ENCODE peak calls at places on chromosomes 3 and 15, in seven cellular contexts. One of them, this sample, is unnamed.

GRCh38 chr3:124759666-124760401 is 29.6 kb downstream of the UMPS start:
- DNase-seq in endodermal cell: peak
- DNase-seq in fibroblast of the aortic adventitia: no peak
- DNase-seq in foreskin fibroblast: no peak
- DNase-seq in cardiac fibroblast: no peak
- DNase-seq in GM12864: no peak
- DNase-seq in tibial nerve: no peak
- DNase-seq in this sample: no peak

GRCh38 chr15:62218841-62219240 is 53.8 kb upstream of the C2CD4B start:
- DNase-seq in foreskin fibroblast: no peak
- DNase-seq in fibroblast of the aortic adventitia: no peak
- DNase-seq in GM12864: no peak
- DNase-seq in tibial nerve: no peak
- DNase-seq in endodermal cell: no peak
- DNase-seq in cardiac fibroblast: no peak
- DNase-seq in this sample: no peak

GRCh38 chr3:186425788-186426730 is 64.0 kb upstream of the DGKG start:
- DNase-seq in endodermal cell: peak
- DNase-seq in GM12864: no peak
- DNase-seq in cardiac fibroblast: peak
- DNase-seq in fibroblast of the aortic adventitia: peak
- DNase-seq in tibial nerve: peak
- DNase-seq in foreskin fibroblast: peak
- DNase-seq in this sample: peak

GRCh38 chr3:197154-197855 is 742 bp downstream of the CHL1 start:
- DNase-seq in GM12864: no peak
- DNase-seq in foreskin fibroblast: no peak
- DNase-seq in fibroblast of the aortic adventitia: no peak
- DNase-seq in cardiac fibroblast: no peak
- DNase-seq in endodermal cell: peak
- DNase-seq in tibial nerve: no peak
- DNase-seq in this sample: no peak

GRCh38 chr3:94032187-94032586 is 3.8 kb upstream of the STX19 start:
- DNase-seq in GM12864: no peak
- DNase-seq in cardiac fibroblast: no peak
- DNase-seq in endodermal cell: no peak
- DNase-seq in foreskin fibroblast: no peak
- DNase-seq in fibroblast of the aortic adventitia: peak
- DNase-seq in tibial nerve: no peak
- DNase-seq in this sample: no peak

GRCh38 chr3:53729130-53729529 is 117.1 kb downstream of the CHDH start:
- DNase-seq in tibial nerve: no peak
- DNase-seq in foreskin fibroblast: no peak
- DNase-seq in endodermal cell: no peak
- DNase-seq in GM12864: no peak
- DNase-seq in fibroblast of the aortic adventitia: no peak
- DNase-seq in cardiac fibroblast: no peak
- DNase-seq in this sample: peak

GRCh38 chr3:16309558-16309957 is 44.5 kb downstream of the OXNAD1 start:
- DNase-seq in endodermal cell: no peak
- DNase-seq in fibroblast of the aortic adventitia: peak
- DNase-seq in GM12864: no peak
- DNase-seq in tibial nerve: no peak
- DNase-seq in foreskin fibroblast: peak
- DNase-seq in cardiac fibroblast: peak
- DNase-seq in this sample: no peak

GRCh38 chr3:171511450-171511849 is 51.2 kb upstream of the TNIK start:
- DNase-seq in cardiac fibroblast: no peak
- DNase-seq in tibial nerve: no peak
- DNase-seq in endodermal cell: no peak
- DNase-seq in fibroblast of the aortic adventitia: no peak
- DNase-seq in GM12864: no peak
- DNase-seq in foreskin fibroblast: no peak
- DNase-seq in this sample: no peak

GRCh38 chr15:31393441-31394091 is 66.9 kb downstream of the KLF13 start:
- DNase-seq in foreskin fibroblast: no peak
- DNase-seq in endodermal cell: peak
- DNase-seq in GM12864: no peak
- DNase-seq in cardiac fibroblast: no peak
- DNase-seq in tibial nerve: peak
- DNase-seq in fibroblast of the aortic adventitia: no peak
- DNase-seq in this sample: no peak

GRCh38 chr3:124168271-124168670 is 176.3 kb upstream of the ROPN1 start:
- DNase-seq in tibial nerve: no peak
- DNase-seq in endodermal cell: no peak
- DNase-seq in fibroblast of the aortic adventitia: peak
- DNase-seq in cardiac fibroblast: peak
- DNase-seq in foreskin fibroblast: no peak
- DNase-seq in GM12864: no peak
- DNase-seq in this sample: no peak

GRCh38 chr15:55574096-55574495 is 14.0 kb downstream of the PYGO1 start:
- DNase-seq in GM12864: no peak
- DNase-seq in foreskin fibroblast: no peak
- DNase-seq in endodermal cell: no peak
- DNase-seq in cardiac fibroblast: peak
- DNase-seq in tibial nerve: no peak
- DNase-seq in fibroblast of the aortic adventitia: no peak
- DNase-seq in this sample: peak

GRCh38 chr3:151210676-151211381 is 7.8 kb upstream of the GPR171 start:
- DNase-seq in fibroblast of the aortic adventitia: peak
- DNase-seq in endodermal cell: no peak
- DNase-seq in cardiac fibroblast: peak
- DNase-seq in GM12864: no peak
- DNase-seq in foreskin fibroblast: no peak
- DNase-seq in tibial nerve: no peak
- DNase-seq in this sample: no peak

GRCh38 chr15:100703671-100704070 is 101.3 kb downstream of the ASB7 start:
- DNase-seq in foreskin fibroblast: no peak
- DNase-seq in fibroblast of the aortic adventitia: no peak
- DNase-seq in cardiac fibroblast: no peak
- DNase-seq in GM12864: no peak
- DNase-seq in tibial nerve: no peak
- DNase-seq in endodermal cell: no peak
- DNase-seq in this sample: no peak

GRCh38 chr15:67013696-67014095 is 51.7 kb upstream of the SMAD3 start:
- DNase-seq in fibroblast of the aortic adventitia: peak
- DNase-seq in endodermal cell: peak
- DNase-seq in foreskin fibroblast: peak
- DNase-seq in cardiac fibroblast: peak
- DNase-seq in GM12864: no peak
- DNase-seq in tibial nerve: no peak
- DNase-seq in this sample: peak

GRCh38 chr15:48424076-48424475 is 92.8 kb downstream of the DUT start:
- DNase-seq in tibial nerve: no peak
- DNase-seq in foreskin fibroblast: no peak
- DNase-seq in fibroblast of the aortic adventitia: no peak
- DNase-seq in cardiac fibroblast: peak
- DNase-seq in endodermal cell: no peak
- DNase-seq in GM12864: no peak
- DNase-seq in this sample: no peak

GRCh38 chr3:32405155-32405554 is 13.5 kb downstream of the CMTM7 start:
- DNase-seq in cardiac fibroblast: no peak
- DNase-seq in foreskin fibroblast: no peak
- DNase-seq in endodermal cell: no peak
- DNase-seq in GM12864: no peak
- DNase-seq in tibial nerve: no peak
- DNase-seq in fibroblast of the aortic adventitia: peak
- DNase-seq in this sample: peak

GRCh38 chr3:50272911-50273688 is 4.2 kb downstream of the SEMA3B start:
- DNase-seq in fibroblast of the aortic adventitia: peak
- DNase-seq in GM12864: peak
- DNase-seq in cardiac fibroblast: peak
- DNase-seq in tibial nerve: peak
- DNase-seq in foreskin fibroblast: peak
- DNase-seq in endodermal cell: peak
- DNase-seq in this sample: no peak

GRCh38 chr3:158918008-158918407 is 116.2 kb downstream of the MFSD1 start:
- DNase-seq in tibial nerve: peak
- DNase-seq in cardiac fibroblast: peak
- DNase-seq in GM12864: peak
- DNase-seq in endodermal cell: peak
- DNase-seq in fibroblast of the aortic adventitia: peak
- DNase-seq in foreskin fibroblast: peak
- DNase-seq in this sample: peak

GRCh38 chr15:100812802-100813201 is 66.8 kb upstream of the ALDH1A3 start:
- DNase-seq in cardiac fibroblast: no peak
- DNase-seq in fibroblast of the aortic adventitia: no peak
- DNase-seq in GM12864: no peak
- DNase-seq in endodermal cell: no peak
- DNase-seq in foreskin fibroblast: no peak
- DNase-seq in tibial nerve: no peak
- DNase-seq in this sample: no peak

GRCh38 chr3:187783098-187783497 is 37.8 kb upstream of the BCL6 start:
- DNase-seq in fibroblast of the aortic adventitia: peak
- DNase-seq in GM12864: no peak
- DNase-seq in tibial nerve: no peak
- DNase-seq in cardiac fibroblast: peak
- DNase-seq in foreskin fibroblast: peak
- DNase-seq in endodermal cell: no peak
- DNase-seq in this sample: peak

GRCh38 chr15:70447927-70448698 is 315.2 kb downstream of the UACA start:
- DNase-seq in foreskin fibroblast: no peak
- DNase-seq in GM12864: no peak
- DNase-seq in endodermal cell: no peak
- DNase-seq in cardiac fibroblast: no peak
- DNase-seq in fibroblast of the aortic adventitia: no peak
- DNase-seq in tibial nerve: no peak
- DNase-seq in this sample: no peak

GRCh38 chr3:132008841-132009638 is 25.8 kb downstream of the CPNE4 start:
- DNase-seq in GM12864: no peak
- DNase-seq in foreskin fibroblast: no peak
- DNase-seq in cardiac fibroblast: no peak
- DNase-seq in fibroblast of the aortic adventitia: no peak
- DNase-seq in tibial nerve: no peak
- DNase-seq in endodermal cell: no peak
- DNase-seq in this sample: no peak

GRCh38 chr3:45199837-45200648 is 26.0 kb downstream of the TMEM158 start:
- DNase-seq in GM12864: no peak
- DNase-seq in foreskin fibroblast: peak
- DNase-seq in cardiac fibroblast: peak
- DNase-seq in tibial nerve: no peak
- DNase-seq in endodermal cell: peak
- DNase-seq in fibroblast of the aortic adventitia: peak
- DNase-seq in this sample: peak

GRCh38 chr3:12706504-12707253 is 42.8 kb upstream of the RAF1 start:
- DNase-seq in tibial nerve: peak
- DNase-seq in endodermal cell: peak
- DNase-seq in fibroblast of the aortic adventitia: peak
- DNase-seq in GM12864: peak
- DNase-seq in cardiac fibroblast: peak
- DNase-seq in foreskin fibroblast: peak
- DNase-seq in this sample: no peak

GRCh38 chr3:185711255-185711870 is 113.5 kb downstream of the IGF2BP2 start:
- DNase-seq in endodermal cell: peak
- DNase-seq in fibroblast of the aortic adventitia: peak
- DNase-seq in foreskin fibroblast: no peak
- DNase-seq in GM12864: no peak
- DNase-seq in tibial nerve: no peak
- DNase-seq in cardiac fibroblast: peak
- DNase-seq in this sample: no peak

GRCh38 chr3:86973440-86973839 is 17.5 kb downstream of the VGLL3 start:
- DNase-seq in tibial nerve: no peak
- DNase-seq in GM12864: no peak
- DNase-seq in endodermal cell: no peak
- DNase-seq in fibroblast of the aortic adventitia: peak
- DNase-seq in foreskin fibroblast: peak
- DNase-seq in cardiac fibroblast: peak
- DNase-seq in this sample: no peak

GRCh38 chr3:65907232-65908130 is 131.2 kb downstream of the MAGI1 start:
- DNase-seq in endodermal cell: peak
- DNase-seq in foreskin fibroblast: no peak
- DNase-seq in tibial nerve: no peak
- DNase-seq in cardiac fibroblast: no peak
- DNase-seq in GM12864: no peak
- DNase-seq in fibroblast of the aortic adventitia: no peak
- DNase-seq in this sample: no peak
- TF ChIP-seq CTCF in endodermal cell: peak
- TF ChIP-seq CTCF in foreskin fibroblast: no peak
- TF ChIP-seq CTCF in tibial nerve: no peak
- TF ChIP-seq CTCF in cardiac fibroblast: no peak
- TF ChIP-seq CTCF in GM12864: no peak
- TF ChIP-seq CTCF in fibroblast of the aortic adventitia: no peak
- TF ChIP-seq CTCF in this sample: no peak

GRCh38 chr15:44713006-44713966 is 2.0 kb downstream of the B2M start:
- DNase-seq in cardiac fibroblast: peak
- DNase-seq in endodermal cell: no peak
- DNase-seq in fibroblast of the aortic adventitia: peak
- DNase-seq in tibial nerve: no peak
- DNase-seq in foreskin fibroblast: no peak
- DNase-seq in GM12864: no peak
- DNase-seq in this sample: no peak
- H3K4me3 ChIP-seq in cardiac fibroblast: peak
- H3K4me3 ChIP-seq in endodermal cell: no peak
- H3K4me3 ChIP-seq in fibroblast of the aortic adventitia: peak
- H3K4me3 ChIP-seq in tibial nerve: peak
- H3K4me3 ChIP-seq in foreskin fibroblast: peak
- H3K4me3 ChIP-seq in GM12864: peak
- H3K4me3 ChIP-seq in this sample: peak

GRCh38 chr15:97995881-97996603 is 35.5 kb downstream of the ARRDC4 start:
- DNase-seq in GM12864: no peak
- DNase-seq in foreskin fibroblast: no peak
- DNase-seq in fibroblast of the aortic adventitia: peak
- DNase-seq in cardiac fibroblast: peak
- DNase-seq in endodermal cell: peak
- DNase-seq in tibial nerve: no peak
- DNase-seq in this sample: no peak
- TF ChIP-seq CTCF in GM12864: peak
- TF ChIP-seq CTCF in foreskin fibroblast: peak
- TF ChIP-seq CTCF in fibroblast of the aortic adventitia: peak
- TF ChIP-seq CTCF in cardiac fibroblast: peak
- TF ChIP-seq CTCF in endodermal cell: peak
- TF ChIP-seq CTCF in tibial nerve: peak
- TF ChIP-seq CTCF in this sample: no peak

DNA sequence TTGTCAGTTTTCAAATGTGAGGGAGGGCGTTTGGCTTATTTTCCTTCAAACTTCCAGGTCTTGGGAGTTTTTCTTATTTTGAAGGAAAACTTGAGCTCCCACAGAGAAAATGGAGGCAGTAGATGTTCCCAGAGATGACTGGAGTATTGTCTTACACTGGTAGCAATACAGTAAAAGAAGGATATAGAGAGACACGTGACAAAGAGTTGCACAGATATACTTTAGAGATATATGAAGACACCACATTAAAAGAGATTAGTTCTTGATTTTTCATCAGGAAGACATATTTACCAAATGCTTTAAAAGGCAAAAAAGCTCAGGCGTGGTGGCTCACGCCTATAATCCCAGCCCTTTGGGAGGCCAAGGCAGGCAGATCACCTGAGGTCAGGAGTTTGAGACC is 490.9 kb downstream of the FOXP1 start:
- DNase-seq in fibroblast of the aortic adventitia: no peak
- DNase-seq in GM12864: no peak
- DNase-seq in cardiac fibroblast: no peak
- DNase-seq in endodermal cell: no peak
- DNase-seq in tibial nerve: no peak
- DNase-seq in foreskin fibroblast: no peak
- DNase-seq in this sample: no peak
- H3K4me3 ChIP-seq in fibroblast of the aortic adventitia: no peak
- H3K4me3 ChIP-seq in GM12864: no peak
- H3K4me3 ChIP-seq in cardiac fibroblast: no peak
- H3K4me3 ChIP-seq in endodermal cell: no peak
- H3K4me3 ChIP-seq in tibial nerve: no peak
- H3K4me3 ChIP-seq in foreskin fibroblast: no peak
- H3K4me3 ChIP-seq in this sample: no peak